ENCODE peak calls at places on chromosomes 16 and 17, in ten cellular contexts. Q, D, X, S, Z, P, N, W, K and G are unnamed samples.

GRCh38 chr16:19980866-19981265 is 92.8 kb downstream of the GPR139 start:
- DNase-seq in P (no peak), N (peak; percentile 38), Q (no peak), D (no peak), Z (peak; percentile 15), K (peak; percentile 74), X (no peak), S (peak; percentile 1), W (no peak), G (no peak)

GRCh38 chr16:50941651-50942050 is 199.8 kb downstream of the CYLD start:
- DNase-seq in D (no peak), N (no peak), P (no peak), Q (no peak), Z (no peak), S (no peak), W (no peak), X (no peak), K (no peak), G (no peak)

GRCh38 chr16:24165273-24165672 is 90.9 kb upstream of the CACNG3 start:
- DNase-seq in X (no peak), D (no peak), W (no peak), Z (no peak), Q (no peak), P (no peak), S (no peak), N (no peak), K (no peak), G (no peak)

GRCh38 chr17:2904135-2904534 is 107.9 kb downstream of the RAP1GAP2 start:
- DNase-seq in W (no peak), P (no peak), D (no peak), K (no peak), S (no peak), X (no peak), N (no peak), Q (peak; percentile 34), Z (no peak), G (no peak)

GRCh38 chr16:19700319-19700781 is 17.7 kb downstream of the KNOP1 start:
- DNase-seq in Z (peak; percentile 77), N (no peak), S (no peak), W (no peak), K (no peak), D (no peak), P (no peak), Q (peak; percentile 84), X (peak; percentile 65), G (no peak)

GRCh38 chr17:38702166-38702899 is 2.7 kb upstream of the MLLT6 start:
- DNase-seq in D (peak; percentile 81), P (peak; percentile 81), W (no peak), X (peak; percentile 85), N (peak; percentile 93), Z (peak; percentile 79), S (peak; percentile 88), K (peak; percentile 95), Q (peak; percentile 83), G (peak; percentile 91)

GRCh38 chr16:62036807-62037135 is 533 bp upstream of the CDH8 start:
- DNase-seq in K (peak; percentile 82), Z (no peak), S (no peak), D (no peak), W (no peak), Q (no peak), N (no peak), P (no peak), X (no peak), G (no peak)

GRCh38 chr17:65678534-65678933 is 117.1 kb upstream of the AXIN2 start:
- DNase-seq in S (no peak), X (no peak), Z (no peak), W (no peak), K (no peak), N (no peak), D (no peak), P (no peak), Q (no peak), G (no peak)

GRCh38 chr17:10121971-10122707 is 76.3 kb downstream of the GAS7 start:
- DNase-seq in X (peak; percentile 53), N (peak; percentile 70), K (peak; percentile 65), Q (no peak), D (peak; percentile 27), Z (no peak), P (no peak), W (no peak), S (no peak), G (no peak)

GRCh38 chr17:50582741-50583140 is 22.2 kb downstream of the CACNA1G start:
- DNase-seq in W (no peak), K (no peak), Q (no peak), P (no peak), D (no peak), Z (no peak), N (no peak), S (no peak), X (no peak), G (no peak)

GRCh38 chr17:80941743-80942211 is 49.9 kb upstream of the CHMP6 start:
- DNase-seq in Z (no peak), X (peak; percentile 65), S (no peak), Q (peak; percentile 47), N (no peak), W (no peak), D (no peak), P (peak; percentile 33), K (no peak), G (no peak)

GRCh38 chr16:52099382-52099781 is 447.6 kb downstream of the TOX3 start:
- DNase-seq in Z (no peak), W (no peak), X (no peak), P (no peak), N (no peak), K (no peak), D (no peak), Q (no peak), S (no peak), G (no peak)
- H3K4me3 ChIP-seq in Z (no peak overlapping the region), W (no peak overlapping the region), X (no peak overlapping the region), P (no peak overlapping the region), N (no peak overlapping the region), K (no peak overlapping the region), D (no peak overlapping the region), Q (no peak overlapping the region), S (no peak overlapping the region), G (no peak overlapping the region)

GRCh38 chr17:76154935-76155845 is 14.1 kb upstream of the FOXJ1 start:
- DNase-seq in N (no peak), X (no peak), W (no peak), S (no peak), P (no peak), K (peak; percentile 45), Z (no peak), D (peak; percentile 9), Q (no peak), G (no peak)

GRCh38 chr17:76154292-76154691 is 13.2 kb upstream of the FOXJ1 start:
- DNase-seq in Q (no peak), K (no peak), W (no peak), S (no peak), X (no peak), D (no peak), N (no peak), P (no peak), Z (no peak), G (no peak)

GRCh38 chr17:76152580-76152979 is 11.5 kb upstream of the FOXJ1 start:
- DNase-seq in N (no peak), S (no peak), Q (no peak), W (no peak), D (no peak), K (peak; percentile 82), X (no peak), P (no peak), Z (no peak), G (no peak)

GRCh38 chr17:76153202-76153601 is 12.2 kb upstream of the FOXJ1 start:
- DNase-seq in W (no peak), S (no peak), X (no peak), P (no peak), Z (no peak), N (no peak), Q (no peak), D (no peak), K (peak; percentile 61), G (no peak)

DNA sequence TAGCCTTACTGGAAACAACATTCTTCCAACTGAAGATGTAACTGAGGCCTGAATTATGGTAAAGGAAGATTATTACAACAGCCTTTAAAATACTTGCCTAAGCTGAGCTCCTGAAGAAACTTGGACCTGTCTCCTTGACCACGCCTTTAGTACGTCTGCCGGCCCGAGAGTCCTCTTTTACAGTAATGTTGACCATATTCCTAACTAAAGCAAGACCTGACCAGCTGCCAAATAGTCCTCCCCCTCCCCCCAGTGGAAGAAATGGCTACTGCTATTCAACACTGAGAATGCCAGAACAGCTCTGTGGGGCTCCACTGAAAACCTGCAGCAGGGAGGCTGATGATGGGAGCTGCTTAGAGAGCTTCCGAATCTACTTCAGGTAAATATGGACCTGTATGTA is 12.6 kb upstream of the FOXJ1 start:
- DNase-seq in S (no peak), Z (no peak), P (no peak), X (no peak), D (no peak), Q (peak; percentile 7), N (no peak), K (peak; percentile 87), W (no peak), G (no peak)
- TF ChIP-seq CTCF in S (peak; percentile 29), Z (no peak), P (no peak), X (no peak), D (no peak), Q (peak; percentile 26), N (no peak), K (peak; percentile 67), W (no peak), G (no peak)

GRCh38 chr17:68598074-68598473 is 3.1 kb downstream of the FAM20A start:
- DNase-seq in W (no peak), K (no peak), X (no peak), N (no peak), S (no peak), Z (no peak), Q (no peak), P (no peak), D (no peak), G (no peak)
- H3K4me3 ChIP-seq in W (no peak overlapping the region), K (peak overlapping the region; percentile 89), X (no peak overlapping the region), N (no peak overlapping the region), S (no peak overlapping the region), Z (no peak overlapping the region), Q (no peak overlapping the region), P (no peak overlapping the region), D (no peak overlapping the region), G (no peak overlapping the region)

GRCh38 chr16:2206420-2206779 is 1.1 kb downstream of the MLST8 start:
- DNase-seq in N (no peak), P (no peak), Z (no peak), W (no peak), K (no peak), D (no peak), Q (no peak), S (no peak), X (no peak), G (no peak)

GRCh38 chr16:2204727-2205103 is 539 bp upstream of the MLST8 start:
- DNase-seq in P (no peak), D (no peak), S (no peak), K (no peak), W (no peak), N (no peak), X (no peak), Z (no peak), Q (no peak), G (no peak)

GRCh38 chr16:2205967-2206313 is 686 bp downstream of the MLST8 start:
- DNase-seq in D (no peak), X (no peak), W (no peak), Z (no peak), P (no peak), K (no peak), S (no peak), Q (no peak), N (no peak), G (no peak)

GRCh38 chr16:2206780-2207433 is 1.7 kb downstream of the MLST8 start:
- DNase-seq in N (no peak), D (no peak), W (no peak), K (no peak), S (no peak), P (no peak), Z (no peak), X (no peak), Q (no peak), G (no peak)

GRCh38 chr16:2205104-2205966 is at the start of gene MLST8:
- DNase-seq in N (peak; percentile 94), P (peak; percentile 62), D (peak; percentile 71), Q (peak; percentile 79), S (peak; percentile 80), W (no peak), X (peak; percentile 82), K (peak; percentile 92), Z (peak; percentile 75), G (peak; percentile 94)
- TF ChIP-seq CTCF in N (peak; percentile 31), P (no peak), D (no peak), Q (no peak), S (peak; percentile 22), W (no peak), X (no peak), K (peak; percentile 43), Z (no peak), G (peak; percentile 13)